ENCODE peak calls at places on chromosomes 13 and 19, in seven cellular contexts. P is NCI-H460, A is breast epithelium, E is GM10248, S is activated T-helper 1 cell treated with Interleukin-2 at 50 U/mL for 16 hours, Y is mesothelial cell of epicardium, N is mucosa of gallbladder. W is an unnamed sample.

GRCh38 chr19:45166723-45167252 is 6.0 kb upstream of the NKPD1 start:
- DNase-seq in P (no peak), A (no peak), E (no peak), S (no peak), Y (no peak), N (no peak), W (no peak)

GRCh38 chr13:52743988-52744387 is 4.4 kb upstream of the CNMD start:
- DNase-seq in P (no peak), A (no peak), E (no peak), S (no peak), Y (no peak), N (no peak), W (no peak)

GRCh38 chr13:48400820-48401219 is 12.1 kb downstream of the LPAR6 start:
- DNase-seq in P (peak), A (no peak), E (no peak), S (no peak), Y (no peak), N (no peak), W (no peak)

GRCh38 chr13:44393391-44393790 is 19.8 kb downstream of the SERP2 start:
- DNase-seq in P (no peak), A (no peak), E (no peak), S (no peak), Y (no peak), N (no peak), W (no peak)

GRCh38 chr13:45178349-45179142 is 22.3 kb downstream of the KCTD4 start:
- DNase-seq in P (no peak), A (no peak), E (no peak), S (no peak), Y (no peak), N (no peak), W (no peak)

GRCh38 chr13:114111577-114111976 is 20.8 kb downstream of the RASA3 start:
- DNase-seq in P (no peak), A (no peak), E (no peak), S (no peak), Y (no peak), N (no peak), W (no peak)

GRCh38 chr19:49113762-49114629 is at the start of gene LIN7B:
- DNase-seq in P (peak), A (no peak), E (peak), S (peak), Y (peak), N (peak), W (peak)

GRCh38 chr13:45492538-45492937 is 27.8 kb downstream of the COG3 start:
- DNase-seq in P (no peak), A (no peak), E (no peak), S (no peak), Y (no peak), N (no peak), W (no peak)

GRCh38 chr13:82136880-82137279 is 1745.4 kb downstream of the SLITRK1 start:
- DNase-seq in P (no peak), A (no peak), E (no peak), S (no peak), Y (no peak), N (no peak), W (no peak)

W was measured in HCT116.